ENCODE peak calls at places on chromosomes 13 and 19, in five cellular contexts. P, N, R, X and B are unnamed samples.

GRCh38 chr19:49638360-49638759 is 1.6 kb downstream of the RRAS start:
- DNase-seq in P (peak), N (no peak), R (no peak), X (no peak), B (no peak)

GRCh38 chr13:113996081-113996911 is 22.4 kb upstream of the C13orf46 start:
- DNase-seq in P (no peak), N (no peak), R (no peak), X (no peak), B (no peak)

GRCh38 chr13:102042746-102043145 is 359.1 kb downstream of the FGF14 start:
- DNase-seq in P (no peak), N (no peak), R (no peak), X (no peak), B (no peak)

GRCh38 chr19:51421229-51422052 is 4.0 kb upstream of the SIGLEC10 start:
- DNase-seq in P (no peak), N (no peak), R (no peak), X (no peak), B (no peak)

GRCh38 chr13:113058988-113059850 is 46.4 kb upstream of the F7 start:
- DNase-seq in P (no peak), N (no peak), R (no peak), X (no peak), B (no peak)

GRCh38 chr13:35255241-35255640 is 221.2 kb downstream of the MAB21L1 start:
- DNase-seq in P (no peak), N (no peak), R (no peak), X (no peak), B (no peak)

GRCh38 chr13:53124568-53125094 is 96.0 kb downstream of the OLFM4 start:
- DNase-seq in P (no peak), N (no peak), R (no peak), X (no peak), B (no peak)

GRCh38 chr13:99484405-99484981 is 16.8 kb upstream of the TM9SF2 start:
- DNase-seq in P (peak), N (no peak), R (no peak), X (no peak), B (no peak)

GRCh38 chr13:101453784-101454201 is 1.3 kb downstream of the ITGBL1 start:
- DNase-seq in P (peak), N (no peak), R (no peak), X (no peak), B (no peak)

GRCh38 chr13:96119921-96120320 is 30.0 kb downstream of the HS6ST3 start:
- DNase-seq in P (no peak), N (no peak), R (no peak), X (no peak), B (no peak)

GRCh38 chr13:94656766-94657165 is 55.1 kb downstream of the GPR180 start:
- DNase-seq in P (peak), N (no peak), R (peak), X (no peak), B (no peak)

GRCh38 chr13:82747331-82747730 is 1134.9 kb downstream of the SLITRK1 start:
- DNase-seq in P (no peak), N (no peak), R (no peak), X (no peak), B (no peak)

GRCh38 chr19:7900401-7900870 is 3.2 kb upstream of the MAP2K7 start:
- DNase-seq in P (no peak), N (no peak), R (no peak), X (no peak), B (no peak)

GRCh38 chr13:39038569-39038898 is 278 bp downstream of the NHLRC3 start:
- DNase-seq in P (no peak), N (peak), R (no peak), X (no peak), B (peak)

GRCh38 chr13:25037057-25037813 is 58.7 kb upstream of the PABPC3 start:
- DNase-seq in P (peak), N (peak), R (peak), X (peak), B (no peak)

GRCh38 chr19:39297931-39298634 is 1.9 kb downstream of the IFNL1 start:
- DNase-seq in P (no peak), N (peak), R (no peak), X (no peak), B (peak)

GRCh38 chr13:26500618-26501320 is 56.7 kb upstream of the WASF3 start:
- DNase-seq in P (no peak), N (no peak), R (no peak), X (no peak), B (no peak)

GRCh38 chr19:58054792-58055482 is 4.1 kb upstream of the ZNF135 start:
- DNase-seq in P (peak), N (no peak), R (no peak), X (peak), B (no peak)

GRCh38 chr19:38383184-38383583 is 4.7 kb downstream of the GGN start:
- DNase-seq in P (no peak), N (no peak), R (no peak), X (no peak), B (no peak)

GRCh38 chr19:50465986-50466771 is 10.1 kb upstream of the EMC10 start:
- DNase-seq in P (no peak), N (no peak), R (no peak), X (no peak), B (no peak)

GRCh38 chr13:114148521-114148855 is 16.1 kb upstream of the RASA3 start:
- DNase-seq in P (no peak), N (peak), R (no peak), X (no peak), B (peak)

GRCh38 chr13:101150998-101151397 is 265.3 kb downstream of the NALCN start:
- DNase-seq in P (no peak), N (no peak), R (no peak), X (no peak), B (no peak)

GRCh38 chr13:28493740-28494536 is 990 bp downstream of the FLT1 start:
- DNase-seq in P (no peak), N (no peak), R (no peak), X (no peak), B (no peak)

GRCh38 chr13:30972888-30973377 is 40.5 kb downstream of the TEX26 start:
- DNase-seq in P (no peak), N (no peak), R (no peak), X (no peak), B (no peak)

GRCh38 chr13:69928262-69928661 is 179.4 kb upstream of the ATXN8OS start:
- DNase-seq in P (no peak), N (no peak), R (no peak), X (no peak), B (no peak)

GRCh38 chr19:13906525-13906904 is 514 bp downstream of the CC2D1A start:
- DNase-seq in P (no peak), N (peak), R (no peak), X (no peak), B (peak)

GRCh38 chr13:46129124-46129523 is 24.3 kb upstream of the CPB2 start:
- DNase-seq in P (no peak), N (no peak), R (no peak), X (no peak), B (no peak)

GRCh38 chr13:44904982-44905381 is 84.3 kb downstream of the NUFIP1 start:
- DNase-seq in P (peak), N (no peak), R (peak), X (peak), B (no peak)

GRCh38 chr19:48551437-48552302 is at the start of gene SULT2B1:
- DNase-seq in P (peak), N (no peak), R (no peak), X (no peak), B (no peak)

GRCh38 chr19:34502582-34503545 is 21.3 kb downstream of the WTIP start:
- DNase-seq in P (no peak), N (no peak), R (no peak), X (no peak), B (no peak)

GRCh38 chr19:18508585-18508984 is 13.3 kb downstream of the ELL start:
- DNase-seq in P (no peak), N (no peak), R (no peak), X (no peak), B (no peak)

GRCh38 chr19:12899891-12900518 is 9.0 kb downstream of the GCDH start:
- DNase-seq in P (no peak), N (no peak), R (no peak), X (no peak), B (no peak)

GRCh38 chr19:7342143-7342542 is 6.6 kb upstream of the ARHGEF18 start:
- DNase-seq in P (no peak), N (no peak), R (no peak), X (no peak), B (no peak)

GRCh38 chr13:25046985-25047660 is 48.8 kb upstream of the PABPC3 start:
- DNase-seq in P (peak), N (no peak), R (no peak), X (peak), B (no peak)

GRCh38 chr19:31280266-31281006 is 68.8 kb downstream of the TSHZ3 start:
- DNase-seq in P (peak), N (no peak), R (no peak), X (no peak), B (no peak)

GRCh38 chr19:4713384-4713951 is 10.2 kb downstream of the DPP9 start:
- DNase-seq in P (peak), N (no peak), R (peak), X (no peak), B (no peak)

GRCh38 chr19:3450796-3451411 is 29.4 kb downstream of the SMIM24 start:
- DNase-seq in P (peak), N (no peak), R (peak), X (no peak), B (no peak)

GRCh38 chr19:10718205-10719196 is 622 bp downstream of the DNM2 start:
- DNase-seq in P (peak), N (peak), R (no peak), X (no peak), B (peak)

GRCh38 chr13:93535256-93535655 is 308.6 kb downstream of the GPC6 start:
- DNase-seq in P (peak), N (no peak), R (no peak), X (no peak), B (no peak)